ENCODE peak calls at places on chromosomes 6 and 20, in four cellular contexts. One of them, this sample, is unnamed.

GRCh38 chr6:14070457-14070856 is 47.1 kb upstream of the CD83 start:
- DNase-seq in HepG2: no peak
- DNase-seq in K562: no peak
- DNase-seq in H1: no peak
- DNase-seq in this sample: no peak

GRCh38 chr6:67131827-67132226 is 1424.8 kb upstream of the EYS start:
- DNase-seq in HepG2: no peak
- DNase-seq in K562: no peak
- DNase-seq in H1: no peak
- DNase-seq in this sample: no peak

GRCh38 chr6:2765896-2766766 is 938 bp downstream of the WRNIP1 start:
- DNase-seq in HepG2: no peak
- DNase-seq in K562: peak
- DNase-seq in H1: no peak
- DNase-seq in this sample: peak

GRCh38 chr6:5979650-5980427 is 26.9 kb downstream of the NRN1 start:
- DNase-seq in HepG2: no peak
- DNase-seq in K562: no peak
- DNase-seq in H1: no peak
- DNase-seq in this sample: no peak

GRCh38 chr6:99603421-99604160 is 3.0 kb upstream of the PRDM13 start:
- DNase-seq in HepG2: no peak
- DNase-seq in K562: peak
- DNase-seq in H1: peak
- DNase-seq in this sample: peak

GRCh38 chr6:158324136-158324535 is 11.9 kb downstream of the TULP4 start:
- DNase-seq in HepG2: no peak
- DNase-seq in K562: no peak
- DNase-seq in H1: no peak
- DNase-seq in this sample: no peak

GRCh38 chr6:72825265-72825918 is 203.5 kb downstream of the KCNQ5 start:
- DNase-seq in HepG2: no peak
- DNase-seq in K562: no peak
- DNase-seq in H1: no peak
- DNase-seq in this sample: peak

GRCh38 chr6:15562954-15563353 is 99.9 kb downstream of the DTNBP1 start:
- DNase-seq in HepG2: no peak
- DNase-seq in K562: no peak
- DNase-seq in H1: no peak
- DNase-seq in this sample: no peak

GRCh38 chr20:37539956-37540455 is 12.3 kb upstream of the BLCAP start:
- DNase-seq in HepG2: no peak
- DNase-seq in K562: no peak
- DNase-seq in H1: no peak
- DNase-seq in this sample: no peak

GRCh38 chr6:155341130-155341828 is 27.0 kb upstream of the TFB1M start:
- DNase-seq in HepG2: peak
- DNase-seq in K562: no peak
- DNase-seq in H1: no peak
- DNase-seq in this sample: no peak

GRCh38 chr6:16333580-16333979 is 95.2 kb downstream of the GMPR start:
- DNase-seq in HepG2: no peak
- DNase-seq in K562: no peak
- DNase-seq in H1: no peak
- DNase-seq in this sample: no peak

GRCh38 chr20:58081842-58082241 is 146.6 kb downstream of the ANKRD60 start:
- DNase-seq in HepG2: no peak
- DNase-seq in K562: no peak
- DNase-seq in H1: no peak
- DNase-seq in this sample: peak

GRCh38 chr6:158970640-158971291 is 29.2 kb downstream of the RSPH3 start:
- DNase-seq in HepG2: no peak
- DNase-seq in K562: no peak
- DNase-seq in H1: no peak
- DNase-seq in this sample: no peak

GRCh38 chr6:167102318-167102717 is 20.6 kb upstream of the CCR6 start:
- DNase-seq in HepG2: no peak
- DNase-seq in K562: no peak
- DNase-seq in H1: no peak
- DNase-seq in this sample: no peak

GRCh38 chr6:45398075-45398817 is 20.5 kb upstream of the SUPT3H start:
- DNase-seq in HepG2: no peak
- DNase-seq in K562: no peak
- DNase-seq in H1: no peak
- DNase-seq in this sample: no peak

GRCh38 chr6:83062225-83062624 is 3.4 kb downstream of the UBE3D start:
- DNase-seq in HepG2: no peak
- DNase-seq in K562: no peak
- DNase-seq in H1: no peak
- DNase-seq in this sample: no peak

GRCh38 chr20:46977909-46978588 is 83.4 kb downstream of the EYA2 start:
- DNase-seq in HepG2: no peak
- DNase-seq in K562: no peak
- DNase-seq in H1: no peak
- DNase-seq in this sample: no peak

GRCh38 chr6:140816696-140817095 is 1316.0 kb upstream of the GJE1 start:
- DNase-seq in HepG2: no peak
- DNase-seq in K562: no peak
- DNase-seq in H1: no peak
- DNase-seq in this sample: no peak

GRCh38 chr20:57139342-57140093 is 126.9 kb downstream of the BMP7 start:
- DNase-seq in HepG2: no peak
- DNase-seq in K562: no peak
- DNase-seq in H1: no peak
- DNase-seq in this sample: no peak

GRCh38 chr6:5203571-5203970 is 57.2 kb downstream of the LYRM4 start:
- DNase-seq in HepG2: no peak
- DNase-seq in K562: no peak
- DNase-seq in H1: no peak
- DNase-seq in this sample: no peak

GRCh38 chr6:52306972-52307849 is 22.7 kb upstream of the MCM3 start:
- DNase-seq in HepG2: no peak
- DNase-seq in K562: no peak
- DNase-seq in H1: peak
- DNase-seq in this sample: no peak

GRCh38 chr6:47529734-47530133 is 52.1 kb downstream of the CD2AP start:
- DNase-seq in HepG2: no peak
- DNase-seq in K562: no peak
- DNase-seq in H1: no peak
- DNase-seq in this sample: peak

GRCh38 chr6:76120302-76120701 is 47.8 kb upstream of the IMPG1 start:
- DNase-seq in HepG2: no peak
- DNase-seq in K562: no peak
- DNase-seq in H1: no peak
- DNase-seq in this sample: no peak
- TF ChIP-seq POLR2AphosphoS5 in HepG2: no peak
- TF ChIP-seq POLR2AphosphoS5 in K562: no peak
- TF ChIP-seq POLR2AphosphoS5 in H1: peak
- TF ChIP-seq POLR2AphosphoS5 in this sample: no peak

GRCh38 chr20:7094438-7094997 is 327.0 kb downstream of the BMP2 start:
- DNase-seq in HepG2: peak
- DNase-seq in K562: peak
- DNase-seq in H1: peak
- DNase-seq in this sample: peak
- TF ChIP-seq JUN in HepG2: no peak
- TF ChIP-seq JUN in K562: no peak
- TF ChIP-seq JUN in H1: no peak
- TF ChIP-seq JUN in this sample: no peak

GRCh38 chr6:136524936-136525413 is 25.2 kb downstream of the MAP7 start:
- DNase-seq in HepG2: no peak
- DNase-seq in K562: no peak
- DNase-seq in H1: no peak
- DNase-seq in this sample: no peak
- H3K4me3 ChIP-seq in HepG2: no peak
- H3K4me3 ChIP-seq in K562: no peak
- H3K4me3 ChIP-seq in H1: no peak
- H3K4me3 ChIP-seq in this sample: no peak

GRCh38 chr6:26020291-26020982 is 57.8 kb downstream of the TRIM38 start:
- DNase-seq in HepG2: no peak
- DNase-seq in K562: peak
- DNase-seq in H1: no peak
- DNase-seq in this sample: peak

GRCh38 chr6:26019261-26019845 is 56.8 kb downstream of the TRIM38 start:
- DNase-seq in HepG2: no peak
- DNase-seq in K562: no peak
- DNase-seq in H1: no peak
- DNase-seq in this sample: no peak

GRCh38 chr6:26016326-26017275 is 54.0 kb downstream of the TRIM38 start:
- DNase-seq in HepG2: no peak
- DNase-seq in K562: no peak
- DNase-seq in H1: no peak
- DNase-seq in this sample: peak

GRCh38 chr6:26020983-26021349 is 58.4 kb downstream of the TRIM38 start:
- DNase-seq in HepG2: no peak
- DNase-seq in K562: no peak
- DNase-seq in H1: peak
- DNase-seq in this sample: no peak

DNA sequence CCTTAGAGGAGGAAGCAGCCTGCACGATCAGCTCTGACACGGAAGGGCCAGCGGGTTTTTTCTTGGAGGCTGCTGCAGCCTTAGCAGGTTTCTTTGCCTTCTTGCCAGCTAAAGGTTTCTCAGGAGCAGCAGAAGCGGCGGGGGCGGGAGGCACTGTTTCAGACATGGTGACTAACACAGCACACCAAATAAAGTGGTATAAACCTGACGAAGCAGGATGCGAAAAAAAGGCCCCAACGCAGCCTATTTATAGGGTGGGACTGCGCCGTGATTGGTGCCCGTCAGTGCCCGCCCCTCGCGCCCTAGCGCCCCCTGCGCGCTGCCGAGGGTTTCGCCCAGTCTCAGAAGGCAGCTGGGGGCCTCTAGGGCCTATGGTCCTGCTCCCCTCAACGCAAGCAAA is 55.0 kb downstream of the TRIM38 start:
- DNase-seq in HepG2: no peak
- DNase-seq in K562: no peak
- DNase-seq in H1: no peak
- DNase-seq in this sample: peak
- TF ChIP-seq POLR2AphosphoS5 in HepG2: no peak
- TF ChIP-seq POLR2AphosphoS5 in K562: no peak
- TF ChIP-seq POLR2AphosphoS5 in H1: peak
- TF ChIP-seq POLR2AphosphoS5 in this sample: peak

GRCh38 chr6:125906158-125906998 is 50.2 kb upstream of the HINT3 start:
- DNase-seq in HepG2: peak
- DNase-seq in K562: peak
- DNase-seq in H1: peak
- DNase-seq in this sample: peak
- TF ChIP-seq JUN in HepG2: no peak
- TF ChIP-seq JUN in K562: no peak
- TF ChIP-seq JUN in H1: no peak
- TF ChIP-seq JUN in this sample: no peak

GRCh38 chr6:35181933-35182612 is 31.7 kb upstream of the SCUBE3 start:
- DNase-seq in HepG2: no peak
- DNase-seq in K562: no peak
- DNase-seq in H1: peak
- DNase-seq in this sample: peak
- H3K4me3 ChIP-seq in HepG2: no peak
- H3K4me3 ChIP-seq in K562: no peak
- H3K4me3 ChIP-seq in H1: no peak
- H3K4me3 ChIP-seq in this sample: no peak

GRCh38 chr6:156599977-156600647 is 177.1 kb upstream of the ARID1B start:
- DNase-seq in HepG2: no peak
- DNase-seq in K562: no peak
- DNase-seq in H1: no peak
- DNase-seq in this sample: no peak
- TF ChIP-seq POLR2AphosphoS5 in HepG2: no peak
- TF ChIP-seq POLR2AphosphoS5 in K562: no peak
- TF ChIP-seq POLR2AphosphoS5 in H1: no peak
- TF ChIP-seq POLR2AphosphoS5 in this sample: no peak

GRCh38 chr20:63246490-63247284 is 7.6 kb downstream of the NKAIN4 start:
- DNase-seq in HepG2: no peak
- DNase-seq in K562: no peak
- DNase-seq in H1: peak
- DNase-seq in this sample: no peak

GRCh38 chr20:63247678-63248228 is 6.5 kb downstream of the NKAIN4 start:
- DNase-seq in HepG2: no peak
- DNase-seq in K562: no peak
- DNase-seq in H1: no peak
- DNase-seq in this sample: no peak

GRCh38 chr20:63252157-63252780 is 2.0 kb downstream of the NKAIN4 start:
- DNase-seq in HepG2: no peak
- DNase-seq in K562: no peak
- DNase-seq in H1: no peak
- DNase-seq in this sample: no peak

GRCh38 chr20:63249891-63250290 is 4.4 kb downstream of the NKAIN4 start:
- DNase-seq in HepG2: no peak
- DNase-seq in K562: no peak
- DNase-seq in H1: no peak
- DNase-seq in this sample: no peak

GRCh38 chr20:63248835-63249591 is 5.2 kb downstream of the NKAIN4 start:
- DNase-seq in HepG2: no peak
- DNase-seq in K562: no peak
- DNase-seq in H1: no peak
- DNase-seq in this sample: no peak
- TF ChIP-seq JUN in HepG2: no peak
- TF ChIP-seq JUN in K562: no peak
- TF ChIP-seq JUN in H1: no peak
- TF ChIP-seq JUN in this sample: no peak

GRCh38 chr6:53862517-53863457 is 68.0 kb downstream of the LRRC1 start:
- DNase-seq in HepG2: no peak
- DNase-seq in K562: no peak
- DNase-seq in H1: no peak
- DNase-seq in this sample: peak
- H3K4me3 ChIP-seq in HepG2: no peak
- H3K4me3 ChIP-seq in K562: no peak
- H3K4me3 ChIP-seq in H1: no peak
- H3K4me3 ChIP-seq in this sample: no peak

This sample was measured in endothelial cell of umbilical vein.